ENCODE peak calls at places on chromosome 18, in seven cellular contexts. J is NCI-H460, P is Ammon's horn, V is left ventricle myocardium inferior, E is cardiac fibroblast, C is body of pancreas, M is MM.1S. N is an unnamed sample.

GRCh38 chr18:32310119-32310518 is 120.3 kb downstream of the MEP1B start:
- DNase-seq in P (no peak), E (peak), M (no peak), V (no peak), J (no peak), C (no peak), N (no peak)

GRCh38 chr18:12048010-12048826 is 45.4 kb upstream of the ANKRD62 start:
- DNase-seq in P (no peak), C (no peak), J (no peak), E (no peak), V (no peak), M (no peak), N (no peak)

GRCh38 chr18:75248426-75249191 is 38.0 kb downstream of the TSHZ1 start:
- DNase-seq in V (no peak), M (no peak), C (no peak), J (no peak), E (no peak), P (no peak), N (no peak)

GRCh38 chr18:55413474-55413873 is 174.5 kb downstream of the TCF4 start:
- DNase-seq in V (no peak), E (peak), P (no peak), M (no peak), C (no peak), J (no peak), N (no peak)

GRCh38 chr18:48833701-48834394 is 116.9 kb downstream of the SMAD7 start:
- DNase-seq in E (peak), J (no peak), P (no peak), M (peak), C (peak), V (no peak), N (no peak)

GRCh38 chr18:49812321-49813070 is 837 bp downstream of the ACAA2 start:
- DNase-seq in M (no peak), J (no peak), V (no peak), P (no peak), C (no peak), E (no peak), N (no peak)

GRCh38 chr18:69484699-69485396 is 84.2 kb downstream of the DOK6 start:
- DNase-seq in C (no peak), M (no peak), V (no peak), E (peak), J (no peak), P (no peak), N (no peak)

GRCh38 chr18:59383831-59384230 is 24.8 kb upstream of the LMAN1 start:
- DNase-seq in J (no peak), C (no peak), E (no peak), P (no peak), V (no peak), M (no peak), N (no peak)

GRCh38 chr18:62198259-62198658 is 11.2 kb downstream of the RELCH start:
- DNase-seq in E (peak), P (no peak), C (no peak), M (no peak), V (no peak), J (no peak), N (no peak)